ENCODE peak calls at places on chromosomes 5 and 9, in six cellular contexts. R, T, I, Z, D and V are unnamed samples.

GRCh38 chr9:110977259-110977709 is 61.0 kb downstream of the LPAR1 start:
- DNase-seq in R (peak), T (no peak), I (peak), Z (no peak), D (peak), V (no peak)

GRCh38 chr9:1073497-1073896 is 23.3 kb downstream of the DMRT2 start:
- DNase-seq in R (no peak), T (no peak), I (no peak), Z (no peak), D (no peak), V (no peak)

GRCh38 chr9:101388507-101388993 is 3.7 kb upstream of the BAAT start:
- DNase-seq in R (no peak), T (no peak), I (peak), Z (no peak), D (no peak), V (no peak)

GRCh38 chr5:158590936-158591863 is 508.5 kb downstream of the EBF1 start:
- DNase-seq in R (peak), T (no peak), I (peak), Z (peak), D (no peak), V (no peak)

GRCh38 chr9:117555964-117556629 is 141.2 kb upstream of the ASTN2 start:
- DNase-seq in R (peak), T (no peak), I (peak), Z (peak), D (peak), V (peak)

GRCh38 chr9:78439866-78440830 is 143.2 kb downstream of the PSAT1 start:
- DNase-seq in R (no peak), T (no peak), I (no peak), Z (peak), D (no peak), V (no peak)

GRCh38 chr5:144085381-144085780 is 85.1 kb downstream of the YIPF5 start:
- DNase-seq in R (no peak), T (no peak), I (no peak), Z (no peak), D (no peak), V (no peak)

GRCh38 chr5:156201793-156202388 is 125.1 kb upstream of the SGCD start:
- DNase-seq in R (peak), T (no peak), I (no peak), Z (peak), D (peak), V (no peak)

GRCh38 chr5:52840286-52841050 is 52.8 kb downstream of the ITGA1 start:
- DNase-seq in R (no peak), T (no peak), I (peak), Z (peak), D (no peak), V (no peak)

GRCh38 chr5:111099058-111099778 is 7.1 kb downstream of the WDR36 start:
- DNase-seq in R (no peak), T (no peak), I (no peak), Z (no peak), D (no peak), V (no peak)

GRCh38 chr9:114388764-114389375 is 1.1 kb upstream of the AKNA start:
- DNase-seq in R (no peak), T (no peak), I (no peak), Z (no peak), D (no peak), V (no peak)

GRCh38 chr9:99430301-99430700 is 208.2 kb downstream of the SEC61B start:
- DNase-seq in R (peak), T (no peak), I (no peak), Z (no peak), D (no peak), V (no peak)

GRCh38 chr9:130320697-130321080 is 55.1 kb downstream of the HMCN2 start:
- DNase-seq in R (no peak), T (no peak), I (peak), Z (peak), D (peak), V (no peak)

GRCh38 chr9:111610851-111611250 is 11.4 kb upstream of the PTGR1 start:
- DNase-seq in R (no peak), T (no peak), I (no peak), Z (no peak), D (no peak), V (no peak)

GRCh38 chr5:171483453-171484177 is 64.2 kb downstream of the FGF18 start:
- DNase-seq in R (peak), T (no peak), I (no peak), Z (no peak), D (peak), V (peak)

GRCh38 chr5:34585601-34586104 is 70.5 kb upstream of the RAI14 start:
- DNase-seq in R (peak), T (no peak), I (no peak), Z (no peak), D (no peak), V (no peak)

GRCh38 chr5:162323471-162323870 is 255.9 kb downstream of the GABRG2 start:
- DNase-seq in R (no peak), T (no peak), I (peak), Z (no peak), D (peak), V (no peak)

GRCh38 chr5:93359296-93359957 is 221.6 kb downstream of the NR2F1-AS1 start:
- DNase-seq in R (peak), T (no peak), I (peak), Z (no peak), D (peak), V (no peak)

GRCh38 chr5:154543380-154543779 is 65.4 kb upstream of the HAND1 start:
- DNase-seq in R (no peak), T (no peak), I (no peak), Z (no peak), D (no peak), V (no peak)

GRCh38 chr9:14423816-14424261 is 109.9 kb upstream of the NFIB start:
- DNase-seq in R (no peak), T (no peak), I (no peak), Z (no peak), D (no peak), V (no peak)

GRCh38 chr5:170277953-170278352 is 19.6 kb downstream of the LCP2 start:
- DNase-seq in R (no peak), T (no peak), I (no peak), Z (no peak), D (no peak), V (no peak)

GRCh38 chr9:12705738-12706391 is 12.7 kb downstream of the TYRP1 start:
- DNase-seq in R (no peak), T (no peak), I (no peak), Z (no peak), D (no peak), V (no peak)

GRCh38 chr5:108818613-108819272 is 71.0 kb downstream of the FER start:
- DNase-seq in R (no peak), T (no peak), I (peak), Z (no peak), D (no peak), V (no peak)

GRCh38 chr5:98635631-98636030 is 137.8 kb upstream of the RGMB start:
- DNase-seq in R (no peak), T (no peak), I (no peak), Z (no peak), D (no peak), V (no peak)

GRCh38 chr5:57832873-57833272 is 350.3 kb upstream of the ACTBL2 start:
- DNase-seq in R (no peak), T (no peak), I (no peak), Z (no peak), D (no peak), V (no peak)

GRCh38 chr5:116528519-116529234 is 45.9 kb downstream of the SEMA6A start:
- DNase-seq in R (no peak), T (no peak), I (no peak), Z (peak), D (no peak), V (no peak)

GRCh38 chr9:133954862-133955529 is 37.1 kb downstream of the VAV2 start:
- DNase-seq in R (no peak), T (no peak), I (no peak), Z (no peak), D (no peak), V (no peak)

GRCh38 chr9:3441197-3441816 is 84.5 kb downstream of the RFX3 start:
- DNase-seq in R (peak), T (no peak), I (peak), Z (peak), D (peak), V (no peak)

GRCh38 chr5:168819004-168819626 is 239.9 kb upstream of the PANK3 start:
- DNase-seq in R (no peak), T (no peak), I (no peak), Z (peak), D (no peak), V (no peak)
- H3K4me3 ChIP-seq in R (no peak), T (no peak), I (no peak), Z (no peak), D (no peak), V (no peak)

DNA sequence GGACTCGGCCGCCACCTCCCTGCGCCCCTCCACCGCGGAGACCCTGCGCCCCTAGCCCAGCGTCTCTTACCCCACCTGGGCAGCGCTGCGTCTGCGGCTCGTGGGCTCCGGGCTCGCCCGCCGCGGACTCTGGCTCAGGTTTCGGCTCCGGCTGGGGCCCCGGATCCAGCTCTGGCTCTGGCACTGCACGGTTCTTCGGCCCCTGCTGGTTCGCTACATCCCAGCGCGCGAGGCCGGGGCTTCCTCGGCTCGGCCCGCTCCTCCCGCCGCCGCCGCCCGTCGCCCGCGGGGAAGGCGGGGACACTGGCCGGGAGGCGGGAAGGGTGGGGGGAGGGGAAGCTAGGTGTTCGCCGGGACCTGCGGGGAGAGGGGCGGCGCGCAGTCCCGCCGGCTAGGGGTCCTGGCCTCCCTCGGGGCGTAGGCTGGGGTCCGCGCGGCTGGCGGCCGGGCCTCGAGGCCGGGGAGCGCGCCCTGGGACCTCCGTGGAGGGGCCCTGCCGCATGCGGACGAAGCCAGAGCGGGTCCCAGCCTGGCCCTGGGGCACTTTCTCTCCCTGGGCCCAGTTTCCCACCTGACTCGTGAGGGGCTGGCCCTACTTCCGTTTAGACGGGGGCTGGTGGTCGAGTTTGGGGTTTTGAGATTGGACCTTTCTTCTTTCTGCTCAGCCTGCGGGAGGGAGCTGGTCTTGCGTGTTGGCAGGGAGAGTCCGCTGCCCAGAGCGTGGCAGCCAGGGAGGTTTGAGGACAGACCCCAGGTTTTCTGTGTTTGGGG is 5.7 kb upstream of the PITX1 start:
- DNase-seq in R (no peak), T (no peak), I (no peak), Z (peak), D (no peak), V (no peak)
- H3K4me3 ChIP-seq in R (no peak), T (peak), I (peak), Z (peak), D (no peak), V (peak)

DNA sequence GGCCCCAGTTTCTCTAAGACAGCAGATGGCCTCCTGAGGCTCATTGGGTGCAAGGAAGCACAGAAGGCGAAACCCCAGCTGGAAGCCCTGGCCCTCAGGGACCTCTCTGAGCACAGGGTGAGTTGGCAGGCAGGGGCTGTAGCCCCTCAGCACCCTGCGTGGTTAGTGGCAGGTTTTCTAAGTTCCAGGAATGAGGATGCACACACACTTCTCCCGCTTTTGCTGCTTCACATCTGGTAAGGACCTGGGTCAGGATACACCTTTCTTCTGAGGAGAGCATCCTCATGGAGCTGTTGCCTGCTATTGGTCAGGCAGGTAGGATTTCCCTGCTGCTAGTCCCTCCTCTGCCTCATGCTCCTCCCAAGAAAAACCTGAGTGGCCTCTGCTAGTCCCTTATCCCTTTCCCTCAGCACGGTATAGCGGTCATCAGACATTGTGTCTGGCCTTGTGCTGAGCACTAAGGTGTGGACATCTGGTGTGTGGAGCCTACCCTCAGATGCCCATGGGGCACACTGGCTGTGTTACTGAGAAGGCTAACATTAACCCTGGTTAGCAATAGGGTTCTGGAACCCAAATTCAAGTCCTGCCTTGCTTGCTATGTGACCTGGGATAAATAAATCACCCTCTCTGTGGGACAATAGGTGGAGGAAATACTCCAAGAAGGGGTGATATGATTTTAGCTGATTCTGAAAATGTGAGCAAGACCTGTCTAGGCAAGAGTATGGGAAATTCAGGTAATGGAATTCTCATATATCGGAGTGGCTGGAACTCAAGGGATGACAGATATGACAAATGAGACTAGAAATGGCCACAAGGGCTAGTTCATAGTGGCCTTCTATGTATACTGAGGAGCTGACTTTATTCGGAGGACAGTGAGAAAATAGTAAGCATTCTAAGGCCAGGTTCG is 1.6 kb downstream of the SLC22A4 start:
- DNase-seq in R (no peak), T (no peak), I (no peak), Z (no peak), D (no peak), V (no peak)
- H3K4me3 ChIP-seq in R (no peak), T (peak), I (no peak), Z (no peak), D (no peak), V (peak)

DNA sequence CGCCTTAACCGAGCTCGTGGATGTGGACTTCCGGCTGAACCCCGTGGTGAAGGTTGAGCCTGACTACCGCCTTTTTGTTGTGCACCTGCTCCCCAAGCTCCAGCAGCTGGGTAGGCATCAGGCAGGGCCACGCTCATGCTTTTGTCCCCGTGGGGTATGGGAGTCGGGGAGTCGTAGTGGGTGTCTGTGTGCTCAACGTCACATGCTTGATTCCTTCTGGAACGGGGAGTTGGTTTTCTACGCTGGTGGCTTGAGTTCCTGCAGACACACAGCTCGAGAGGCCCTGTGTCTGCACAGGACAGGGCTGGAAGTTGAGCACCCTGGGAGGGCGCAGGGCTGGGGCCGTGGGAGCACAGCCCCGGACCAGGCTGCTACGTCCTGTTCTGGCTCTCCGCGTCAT is 8.0 kb downstream of the CEP72 start:
- DNase-seq in R (no peak), T (no peak), I (no peak), Z (no peak), D (no peak), V (no peak)
- H3K4me3 ChIP-seq in R (no peak), T (no peak), I (no peak), Z (no peak), D (no peak), V (no peak)

GRCh38 chr5:123881791-123882244 is 369.8 kb downstream of the CSNK1G3 start:
- DNase-seq in R (no peak), T (no peak), I (peak), Z (no peak), D (no peak), V (no peak)

GRCh38 chr5:123882946-123883345 is 371.0 kb downstream of the CSNK1G3 start:
- DNase-seq in R (no peak), T (no peak), I (peak), Z (no peak), D (no peak), V (no peak)

GRCh38 chr5:123879071-123879470 is 367.1 kb downstream of the CSNK1G3 start:
- DNase-seq in R (no peak), T (no peak), I (no peak), Z (peak), D (no peak), V (no peak)

GRCh38 chr5:123880875-123881274 is 368.9 kb downstream of the CSNK1G3 start:
- DNase-seq in R (no peak), T (no peak), I (no peak), Z (no peak), D (no peak), V (no peak)

GRCh38 chr5:123882305-123882704 is 370.3 kb downstream of the CSNK1G3 start:
- DNase-seq in R (no peak), T (no peak), I (peak), Z (no peak), D (no peak), V (no peak)
- H3K4me3 ChIP-seq in R (no peak), T (no peak), I (peak), Z (no peak), D (no peak), V (peak)

GRCh38 chr5:140870221-140871201 is 1.8 kb downstream of the PCDHA11 start:
- DNase-seq in R (no peak), T (no peak), I (no peak), Z (no peak), D (no peak), V (no peak)

GRCh38 chr5:140869555-140869886 is 764 bp downstream of the PCDHA11 start:
- DNase-seq in R (no peak), T (no peak), I (no peak), Z (no peak), D (no peak), V (no peak)

GRCh38 chr5:140868721-140869554 is at the start of gene PCDHA11:
- DNase-seq in R (peak), T (no peak), I (peak), Z (peak), D (no peak), V (no peak)
- H3K4me3 ChIP-seq in R (no peak), T (no peak), I (peak), Z (peak), D (no peak), V (no peak)